ENCODE peak calls at places on chromosomes 4 and X, in six cellular contexts. One of them, this sample, is unnamed.

GRCh38 chr4:157713342-157713741 is 459.5 kb downstream of the GASK1B start:
- DNase-seq in heart right ventricle: no peak
- DNase-seq in prostate gland: no peak
- DNase-seq in hepatocyte: no peak
- DNase-seq in AG09319: no peak
- DNase-seq in CD4-positive, alpha-beta T cell: no peak
- DNase-seq in this sample: no peak

GRCh38 chrX:24231169-24231568 is 81.6 kb downstream of the ZFX start:
- DNase-seq in heart right ventricle: no peak
- DNase-seq in prostate gland: no peak
- DNase-seq in hepatocyte: peak
- DNase-seq in AG09319: peak
- DNase-seq in CD4-positive, alpha-beta T cell: no peak
- DNase-seq in this sample: no peak

GRCh38 chrX:148049441-148049840 is 68.3 kb downstream of the FMR1NB start:
- DNase-seq in heart right ventricle: no peak
- DNase-seq in prostate gland: no peak
- DNase-seq in hepatocyte: peak
- DNase-seq in AG09319: no peak
- DNase-seq in CD4-positive, alpha-beta T cell: no peak
- DNase-seq in this sample: no peak

GRCh38 chrX:101427954-101428353 is 19.9 kb downstream of the HNRNPH2 start:
- DNase-seq in heart right ventricle: no peak
- DNase-seq in prostate gland: no peak
- DNase-seq in hepatocyte: no peak
- DNase-seq in AG09319: no peak
- DNase-seq in CD4-positive, alpha-beta T cell: no peak
- DNase-seq in this sample: no peak

GRCh38 chr4:5976431-5976830 is 41.8 kb downstream of the C4orf50 start:
- DNase-seq in heart right ventricle: no peak
- DNase-seq in prostate gland: no peak
- DNase-seq in hepatocyte: no peak
- DNase-seq in AG09319: no peak
- DNase-seq in CD4-positive, alpha-beta T cell: no peak
- DNase-seq in this sample: no peak

GRCh38 chrX:74534569-74535038 is 79.8 kb downstream of the RLIM start:
- DNase-seq in heart right ventricle: no peak
- DNase-seq in prostate gland: no peak
- DNase-seq in hepatocyte: no peak
- DNase-seq in AG09319: no peak
- DNase-seq in CD4-positive, alpha-beta T cell: no peak
- DNase-seq in this sample: no peak

GRCh38 chr4:3832536-3833220 is 66.5 kb downstream of the ADRA2C start:
- DNase-seq in heart right ventricle: peak
- DNase-seq in prostate gland: no peak
- DNase-seq in hepatocyte: no peak
- DNase-seq in AG09319: no peak
- DNase-seq in CD4-positive, alpha-beta T cell: no peak
- DNase-seq in this sample: no peak

GRCh38 chr4:65071532-65071931 is 598.8 kb downstream of the EPHA5 start:
- DNase-seq in heart right ventricle: no peak
- DNase-seq in prostate gland: no peak
- DNase-seq in hepatocyte: no peak
- DNase-seq in AG09319: no peak
- DNase-seq in CD4-positive, alpha-beta T cell: no peak
- DNase-seq in this sample: no peak

GRCh38 chrX:68018248-68019203 is 414.8 kb downstream of the OPHN1 start:
- DNase-seq in heart right ventricle: no peak
- DNase-seq in prostate gland: no peak
- DNase-seq in hepatocyte: no peak
- DNase-seq in AG09319: no peak
- DNase-seq in CD4-positive, alpha-beta T cell: no peak
- DNase-seq in this sample: peak

GRCh38 chr4:171812377-171813194 is 618 bp upstream of the GALNTL6 start:
- DNase-seq in heart right ventricle: no peak
- DNase-seq in prostate gland: no peak
- DNase-seq in hepatocyte: peak
- DNase-seq in AG09319: no peak
- DNase-seq in CD4-positive, alpha-beta T cell: no peak
- DNase-seq in this sample: peak

GRCh38 chr4:178955614-178956013 is 1513.4 kb upstream of the AGA start:
- DNase-seq in heart right ventricle: no peak
- DNase-seq in prostate gland: no peak
- DNase-seq in hepatocyte: no peak
- DNase-seq in AG09319: no peak
- DNase-seq in CD4-positive, alpha-beta T cell: no peak
- DNase-seq in this sample: no peak

GRCh38 chrX:103774070-103774642 is 2.5 kb upstream of the PLP1 start:
- DNase-seq in heart right ventricle: no peak
- DNase-seq in prostate gland: peak
- DNase-seq in hepatocyte: peak
- DNase-seq in AG09319: no peak
- DNase-seq in CD4-positive, alpha-beta T cell: no peak
- DNase-seq in this sample: no peak

GRCh38 chr4:115596265-115597001 is 483.0 kb upstream of the NDST4 start:
- DNase-seq in heart right ventricle: no peak
- DNase-seq in prostate gland: no peak
- DNase-seq in hepatocyte: no peak
- DNase-seq in AG09319: no peak
- DNase-seq in CD4-positive, alpha-beta T cell: no peak
- DNase-seq in this sample: no peak

GRCh38 chr4:113643505-113643904 is 118.0 kb downstream of the CAMK2D start:
- DNase-seq in heart right ventricle: no peak
- DNase-seq in prostate gland: no peak
- DNase-seq in hepatocyte: no peak
- DNase-seq in AG09319: no peak
- DNase-seq in CD4-positive, alpha-beta T cell: no peak
- DNase-seq in this sample: no peak

GRCh38 chr4:138063581-138063980 is 178.6 kb downstream of the SLC7A11 start:
- DNase-seq in heart right ventricle: no peak
- DNase-seq in prostate gland: no peak
- DNase-seq in hepatocyte: no peak
- DNase-seq in AG09319: no peak
- DNase-seq in CD4-positive, alpha-beta T cell: no peak
- DNase-seq in this sample: no peak

DNA sequence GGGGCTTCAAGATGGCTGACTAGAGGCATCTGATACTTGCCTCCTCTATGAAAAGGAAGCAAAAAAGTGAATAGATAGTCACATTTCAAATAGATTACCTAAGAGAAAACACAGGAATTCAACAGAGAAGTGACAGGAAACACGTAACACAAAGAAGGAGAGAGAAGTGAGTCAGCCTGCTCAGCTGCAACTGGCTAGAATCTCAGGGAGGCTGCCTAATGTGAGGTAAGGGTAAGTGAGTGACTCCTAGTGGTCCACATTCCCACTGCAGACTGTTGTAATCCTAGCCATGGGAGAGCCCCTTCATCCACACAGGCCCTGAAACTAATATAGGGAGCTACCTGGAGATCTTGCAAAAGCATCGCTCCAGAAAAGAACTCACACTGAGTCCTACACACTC is 179.2 kb downstream of the SLC7A11 start:
- DNase-seq in heart right ventricle: no peak
- DNase-seq in prostate gland: no peak
- DNase-seq in hepatocyte: no peak
- DNase-seq in AG09319: no peak
- DNase-seq in CD4-positive, alpha-beta T cell: no peak
- DNase-seq in this sample: no peak
- TF ChIP-seq CTCF in heart right ventricle: no peak
- TF ChIP-seq CTCF in prostate gland: no peak
- TF ChIP-seq CTCF in hepatocyte: no peak
- TF ChIP-seq CTCF in AG09319: no peak
- TF ChIP-seq CTCF in CD4-positive, alpha-beta T cell: no peak
- TF ChIP-seq CTCF in this sample: no peak

GRCh38 chr4:141054446-141054845 is 78.8 kb downstream of the RNF150 start:
- DNase-seq in heart right ventricle: no peak
- DNase-seq in prostate gland: no peak
- DNase-seq in hepatocyte: no peak
- DNase-seq in AG09319: no peak
- DNase-seq in CD4-positive, alpha-beta T cell: no peak
- DNase-seq in this sample: no peak

GRCh38 chr4:141058739-141059507 is 74.3 kb downstream of the RNF150 start:
- DNase-seq in heart right ventricle: no peak
- DNase-seq in prostate gland: no peak
- DNase-seq in hepatocyte: no peak
- DNase-seq in AG09319: peak
- DNase-seq in CD4-positive, alpha-beta T cell: no peak
- DNase-seq in this sample: no peak

GRCh38 chr4:141056473-141056872 is 76.8 kb downstream of the RNF150 start:
- DNase-seq in heart right ventricle: no peak
- DNase-seq in prostate gland: no peak
- DNase-seq in hepatocyte: no peak
- DNase-seq in AG09319: no peak
- DNase-seq in CD4-positive, alpha-beta T cell: no peak
- DNase-seq in this sample: no peak

GRCh38 chr4:141057582-141057981 is 75.7 kb downstream of the RNF150 start:
- DNase-seq in heart right ventricle: no peak
- DNase-seq in prostate gland: no peak
- DNase-seq in hepatocyte: no peak
- DNase-seq in AG09319: no peak
- DNase-seq in CD4-positive, alpha-beta T cell: no peak
- DNase-seq in this sample: no peak
- TF ChIP-seq CTCF in heart right ventricle: no peak
- TF ChIP-seq CTCF in prostate gland: no peak
- TF ChIP-seq CTCF in hepatocyte: no peak
- TF ChIP-seq CTCF in AG09319: no peak
- TF ChIP-seq CTCF in CD4-positive, alpha-beta T cell: no peak
- TF ChIP-seq CTCF in this sample: no peak

DNA sequence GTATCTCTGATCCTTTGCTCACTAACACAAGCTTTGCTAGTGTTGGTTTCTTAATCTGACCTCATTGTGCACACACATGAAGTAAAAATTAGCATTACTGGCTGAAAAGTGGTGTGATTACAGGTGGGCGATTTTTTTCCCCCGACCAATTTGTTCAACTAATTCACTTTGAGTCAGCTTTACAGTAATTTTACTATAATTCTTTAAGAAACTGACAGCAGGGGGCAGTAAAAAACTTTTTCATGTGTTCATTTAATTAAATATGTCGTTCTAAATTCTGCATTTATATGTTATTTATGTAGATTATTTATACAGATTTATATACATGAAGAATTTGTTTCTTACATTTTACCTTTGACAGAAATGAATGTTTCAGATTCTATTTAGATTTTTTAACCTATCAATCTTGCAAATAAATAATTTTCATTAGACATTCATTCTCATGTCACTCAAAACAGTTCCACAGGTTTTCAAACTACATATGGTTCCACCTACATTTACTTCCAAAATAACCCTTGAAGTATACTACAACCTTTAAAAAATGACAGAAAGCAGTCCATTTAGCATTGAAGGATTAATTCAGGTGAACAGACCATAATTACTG is 17.5 kb downstream of the PALLD start:
- DNase-seq in heart right ventricle: no peak
- DNase-seq in prostate gland: no peak
- DNase-seq in hepatocyte: peak
- DNase-seq in AG09319: no peak
- DNase-seq in CD4-positive, alpha-beta T cell: no peak
- DNase-seq in this sample: no peak
- TF ChIP-seq CTCF in heart right ventricle: peak
- TF ChIP-seq CTCF in prostate gland: peak
- TF ChIP-seq CTCF in hepatocyte: peak
- TF ChIP-seq CTCF in AG09319: peak
- TF ChIP-seq CTCF in CD4-positive, alpha-beta T cell: peak
- TF ChIP-seq CTCF in this sample: peak

GRCh38 chrX:85851418-85851817 is 195.9 kb downstream of the CHM start:
- DNase-seq in heart right ventricle: no peak
- DNase-seq in prostate gland: peak
- DNase-seq in hepatocyte: peak
- DNase-seq in AG09319: no peak
- DNase-seq in CD4-positive, alpha-beta T cell: no peak
- DNase-seq in this sample: no peak
- TF ChIP-seq CTCF in heart right ventricle: peak
- TF ChIP-seq CTCF in prostate gland: peak
- TF ChIP-seq CTCF in hepatocyte: peak
- TF ChIP-seq CTCF in AG09319: peak
- TF ChIP-seq CTCF in CD4-positive, alpha-beta T cell: no peak
- TF ChIP-seq CTCF in this sample: peak

GRCh38 chrX:110321670-110322069 is 3.8 kb upstream of the AMMECR1 start:
- DNase-seq in heart right ventricle: no peak
- DNase-seq in prostate gland: no peak
- DNase-seq in hepatocyte: no peak
- DNase-seq in AG09319: no peak
- DNase-seq in CD4-positive, alpha-beta T cell: no peak
- DNase-seq in this sample: no peak
- TF ChIP-seq CTCF in heart right ventricle: no peak
- TF ChIP-seq CTCF in prostate gland: no peak
- TF ChIP-seq CTCF in hepatocyte: no peak
- TF ChIP-seq CTCF in AG09319: no peak
- TF ChIP-seq CTCF in CD4-positive, alpha-beta T cell: no peak
- TF ChIP-seq CTCF in this sample: no peak

DNA sequence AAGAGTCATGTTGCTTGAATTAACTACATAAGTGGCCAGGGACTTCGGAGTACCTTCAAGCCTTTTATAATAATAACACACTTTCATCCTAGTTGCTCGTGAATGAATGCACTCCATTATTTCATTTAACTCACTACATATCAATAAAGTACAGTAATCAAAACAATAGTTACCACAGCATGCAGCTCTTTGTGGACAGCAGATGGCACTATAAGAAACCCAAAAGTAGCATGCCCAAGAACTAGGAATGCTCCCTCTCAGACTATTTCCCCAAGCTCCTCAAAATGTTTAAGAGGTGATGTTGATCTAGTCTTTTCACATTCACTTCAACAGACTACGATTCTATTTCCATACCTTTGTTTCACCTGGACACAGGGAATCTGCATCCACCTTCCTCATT is 500.8 kb upstream of the DIAPH2 start:
- DNase-seq in heart right ventricle: no peak
- DNase-seq in prostate gland: no peak
- DNase-seq in hepatocyte: peak
- DNase-seq in AG09319: no peak
- DNase-seq in CD4-positive, alpha-beta T cell: no peak
- DNase-seq in this sample: no peak
- TF ChIP-seq CTCF in heart right ventricle: peak
- TF ChIP-seq CTCF in prostate gland: no peak
- TF ChIP-seq CTCF in hepatocyte: peak
- TF ChIP-seq CTCF in AG09319: peak
- TF ChIP-seq CTCF in CD4-positive, alpha-beta T cell: no peak
- TF ChIP-seq CTCF in this sample: peak

GRCh38 chrX:108245462-108245861 is 153.9 kb downstream of the ATG4A start:
- DNase-seq in heart right ventricle: no peak
- DNase-seq in prostate gland: no peak
- DNase-seq in hepatocyte: no peak
- DNase-seq in AG09319: no peak
- DNase-seq in CD4-positive, alpha-beta T cell: no peak
- DNase-seq in this sample: no peak
- TF ChIP-seq CTCF in heart right ventricle: no peak
- TF ChIP-seq CTCF in prostate gland: no peak
- TF ChIP-seq CTCF in hepatocyte: no peak
- TF ChIP-seq CTCF in AG09319: peak
- TF ChIP-seq CTCF in CD4-positive, alpha-beta T cell: no peak
- TF ChIP-seq CTCF in this sample: no peak

DNA sequence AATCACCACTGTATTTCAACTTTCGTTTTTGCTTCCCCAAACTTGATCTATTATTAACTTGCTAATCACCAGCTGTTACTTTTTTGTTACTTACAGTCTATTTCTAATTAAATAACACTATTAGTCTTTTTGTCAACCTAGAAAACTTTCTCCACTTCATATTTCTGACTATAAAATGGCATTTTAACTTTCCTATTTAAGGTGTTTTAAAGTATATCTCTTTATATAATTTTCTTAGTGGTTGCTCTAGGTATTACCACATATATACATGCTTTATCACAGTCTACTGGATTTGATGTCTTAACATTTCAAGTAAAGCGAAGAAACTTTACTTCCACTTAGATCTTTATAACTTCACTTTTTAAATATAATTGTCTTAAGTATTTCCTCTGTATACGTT is 421.2 kb downstream of the DCAF12L2 start:
- DNase-seq in heart right ventricle: no peak
- DNase-seq in prostate gland: no peak
- DNase-seq in hepatocyte: no peak
- DNase-seq in AG09319: no peak
- DNase-seq in CD4-positive, alpha-beta T cell: no peak
- DNase-seq in this sample: no peak
- TF ChIP-seq CTCF in heart right ventricle: no peak
- TF ChIP-seq CTCF in prostate gland: peak
- TF ChIP-seq CTCF in hepatocyte: no peak
- TF ChIP-seq CTCF in AG09319: no peak
- TF ChIP-seq CTCF in CD4-positive, alpha-beta T cell: no peak
- TF ChIP-seq CTCF in this sample: peak

This sample was measured in neural crest cell.